ENCODE peak calls at places on chromosomes 2 and 18, in six cellular contexts. R is IMR-90; L is tibial artery; D is effector memory CD4-positive, alpha-beta T cell; K is mucosa of descending colon; X is right lobe of liver. Z is an unnamed sample.

GRCh38 chr2:48946444-48947048 is 191.0 kb upstream of the LHCGR start:
- DNase-seq in R (peak; percentile 43), L (no peak), D (no peak), K (no peak), X (no peak), Z (peak; percentile 36)

GRCh38 chr2:23669413-23670244 is 257.3 kb downstream of the ATAD2B start:
- DNase-seq in R (peak; percentile 28), L (peak; percentile 84), D (no peak), K (peak; percentile 57), X (no peak), Z (no peak)

GRCh38 chr2:157746234-157746950 is 117.7 kb upstream of the ACVR1C start:
- DNase-seq in R (peak; percentile 88), L (no peak), D (no peak), K (no peak), X (peak; percentile 86), Z (no peak)

GRCh38 chr2:17962874-17963273 is 84.4 kb downstream of the KCNS3 start:
- DNase-seq in R (peak; percentile 40), L (no peak), D (no peak), K (no peak), X (no peak), Z (no peak)

GRCh38 chr2:220948579-220948978 is 623.5 kb downstream of the EPHA4 start:
- DNase-seq in R (no peak), L (no peak), D (no peak), K (no peak), X (no peak), Z (no peak)

GRCh38 chr2:209383212-209383611 is 40.6 kb upstream of the MAP2 start:
- DNase-seq in R (peak; percentile 16), L (no peak), D (no peak), K (no peak), X (no peak), Z (no peak)

GRCh38 chr2:215579809-215580208 is 143.9 kb upstream of the FN1 start:
- DNase-seq in R (peak; percentile 90), L (peak; percentile 39), D (no peak), K (no peak), X (no peak), Z (no peak)

GRCh38 chr2:238738917-238739316 is 109.0 kb upstream of the TWIST2 start:
- DNase-seq in R (no peak), L (no peak), D (no peak), K (no peak), X (no peak), Z (no peak)

GRCh38 chr2:70014959-70015358 is 53.5 kb upstream of the ASPRV1 start:
- DNase-seq in R (no peak), L (no peak), D (no peak), K (no peak), X (no peak), Z (no peak)

GRCh38 chr2:164839914-164840457 is 1.6 kb downstream of the COBLL1 start:
- DNase-seq in R (peak; percentile 18), L (peak; percentile 43), D (no peak), K (no peak), X (no peak), Z (no peak)

GRCh38 chr2:105888625-105889024 is 143.9 kb downstream of the NCK2 start:
- DNase-seq in R (no peak), L (no peak), D (no peak), K (no peak), X (no peak), Z (no peak)

GRCh38 chr2:98821629-98822135 is 90.8 kb upstream of the MGAT4A start:
- DNase-seq in R (no peak), L (no peak), D (no peak), K (no peak), X (no peak), Z (no peak)

GRCh38 chr2:28661589-28662001 is 90.0 kb upstream of the PPP1CB start:
- DNase-seq in R (peak; percentile 88), L (peak; percentile 84), D (no peak), K (peak; percentile 63), X (no peak), Z (no peak)

GRCh38 chr18:62715829-62716678 is 713 bp downstream of the PHLPP1 start:
- DNase-seq in R (peak; percentile 59), L (peak; percentile 38), D (peak; percentile 26), K (peak; percentile 80), X (peak; percentile 76), Z (peak; percentile 68)

GRCh38 chr2:239830066-239830717 is 194.9 kb downstream of the NDUFA10 start:
- DNase-seq in R (no peak), L (no peak), D (no peak), K (peak; percentile 3), X (peak; percentile 31), Z (no peak)

GRCh38 chr2:212124597-212124996 is 414.0 kb downstream of the ERBB4 start:
- DNase-seq in R (peak; percentile 29), L (no peak), D (no peak), K (no peak), X (no peak), Z (no peak)

GRCh38 chr18:48945953-48946217 is 4.9 kb downstream of the SMAD7 start:
- DNase-seq in R (no peak), L (no peak), D (no peak), K (no peak), X (no peak), Z (no peak)

GRCh38 chr2:3168230-3168891 is 209.3 kb downstream of the EIPR1 start:
- DNase-seq in R (peak; percentile 63), L (no peak), D (no peak), K (no peak), X (no peak), Z (no peak)

GRCh38 chr18:76494181-76494540 is 881 bp downstream of the ZNF516 start:
- DNase-seq in R (peak; percentile 43), L (peak; percentile 47), D (no peak), K (peak; percentile 67), X (peak; percentile 68), Z (no peak)

GRCh38 chr2:219916261-219916660 is 288.8 kb downstream of the SLC4A3 start:
- DNase-seq in R (no peak), L (no peak), D (no peak), K (no peak), X (no peak), Z (no peak)

GRCh38 chr2:199461455-199462166 is 3.9 kb upstream of the SATB2 start:
- DNase-seq in R (no peak), L (no peak), D (no peak), K (peak; percentile 49), X (no peak), Z (no peak)

GRCh38 chr2:254231-254630 is 9.6 kb downstream of the SH3YL1 start:
- DNase-seq in R (no peak), L (no peak), D (no peak), K (no peak), X (no peak), Z (no peak)

GRCh38 chr2:69348781-69349180 is 38.2 kb downstream of the GFPT1 start:
- DNase-seq in R (no peak), L (no peak), D (no peak), K (no peak), X (no peak), Z (no peak)

GRCh38 chr2:18855027-18855426 is 265.7 kb upstream of the NT5C1B start:
- DNase-seq in R (peak; percentile 22), L (no peak), D (no peak), K (no peak), X (no peak), Z (no peak)

GRCh38 chr2:235694721-235695601 is 201.1 kb downstream of the AGAP1 start:
- DNase-seq in R (peak; percentile 39), L (no peak), D (no peak), K (no peak), X (no peak), Z (no peak)

GRCh38 chr2:26527726-26528125 is 49.8 kb upstream of the OTOF start:
- DNase-seq in R (no peak), L (no peak), D (no peak), K (no peak), X (no peak), Z (no peak)

GRCh38 chr2:71778514-71779305 is 325.3 kb downstream of the DYSF start:
- DNase-seq in R (no peak), L (no peak), D (no peak), K (no peak), X (no peak), Z (no peak)

DNA sequence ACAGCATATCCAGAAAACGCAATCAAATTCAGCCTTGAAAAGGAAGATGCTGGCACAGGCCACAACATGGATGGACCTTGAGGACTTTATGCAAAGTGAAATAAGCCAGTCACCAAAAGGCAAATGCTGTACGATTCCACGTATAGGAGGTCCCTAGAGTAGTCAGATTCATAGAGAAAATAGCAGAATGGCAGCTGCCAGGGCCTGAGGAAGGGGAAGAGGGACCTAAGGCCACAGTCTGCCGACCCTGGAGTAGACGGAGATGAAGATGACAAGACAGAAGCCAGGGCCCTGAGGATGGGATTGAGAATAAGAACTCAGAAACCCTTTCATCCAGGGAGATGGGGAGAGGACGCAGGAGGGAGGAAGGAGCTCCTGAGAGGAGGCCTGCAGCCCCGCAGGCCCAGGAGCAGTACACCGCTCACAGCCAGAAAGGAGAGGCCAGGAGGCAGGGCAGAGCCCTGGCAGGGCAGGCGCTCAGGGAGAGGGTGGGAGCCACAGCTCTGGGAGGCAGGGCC is 8.1 kb upstream of the MTERF4 start:
- DNase-seq in R (no peak), L (no peak), D (no peak), K (no peak), X (peak; percentile 44), Z (no peak)
- H3K4me1 ChIP-seq in R (no peaks in the 10 kb centered on the region), L (no peaks in the 10 kb centered on the region), D (peaks cover 33% of the 10 kb centered on the region), K (no peaks in the 10 kb centered on the region), X (no peaks in the 10 kb centered on the region), Z (peaks cover 42% of the 10 kb centered on the region)

DNA sequence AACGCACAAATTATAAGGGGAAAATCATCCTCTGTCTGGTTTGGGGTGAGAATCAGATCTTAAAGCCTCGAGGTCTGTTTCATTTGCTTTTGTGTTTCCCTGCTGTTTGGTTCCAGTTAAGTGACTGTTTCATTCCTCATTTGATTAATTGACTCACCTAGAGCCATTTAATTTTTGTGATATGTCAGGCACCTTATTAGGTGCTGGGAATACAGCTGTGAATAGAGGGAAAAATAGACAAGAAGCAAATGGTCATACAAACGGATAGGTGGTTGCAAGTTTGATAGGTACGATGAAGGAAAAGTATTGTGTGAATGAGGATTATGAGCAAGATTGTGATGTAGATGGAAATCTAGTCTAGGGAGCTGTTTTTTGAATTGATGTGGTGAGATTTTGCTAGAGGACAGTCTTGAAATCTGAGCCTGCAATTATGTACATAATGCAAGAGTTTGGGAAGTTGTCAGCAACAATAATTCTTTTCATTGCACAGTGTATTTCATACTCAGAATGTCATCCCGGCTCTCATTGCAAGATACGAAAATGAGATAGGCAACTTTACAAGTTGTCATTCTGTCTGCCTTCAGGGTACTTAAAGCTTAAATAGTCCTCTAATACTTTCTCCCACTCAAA is 2.2 kb downstream of the ACSL3 start:
- DNase-seq in R (no peak), L (no peak), D (no peak), K (no peak), X (no peak), Z (no peak)
- H3K4me3 ChIP-seq in R (peak overlapping the region; percentile 98), L (no peak overlapping the region), D (no peak overlapping the region), K (no peak overlapping the region), X (no peak overlapping the region), Z (no peak overlapping the region)

DNA sequence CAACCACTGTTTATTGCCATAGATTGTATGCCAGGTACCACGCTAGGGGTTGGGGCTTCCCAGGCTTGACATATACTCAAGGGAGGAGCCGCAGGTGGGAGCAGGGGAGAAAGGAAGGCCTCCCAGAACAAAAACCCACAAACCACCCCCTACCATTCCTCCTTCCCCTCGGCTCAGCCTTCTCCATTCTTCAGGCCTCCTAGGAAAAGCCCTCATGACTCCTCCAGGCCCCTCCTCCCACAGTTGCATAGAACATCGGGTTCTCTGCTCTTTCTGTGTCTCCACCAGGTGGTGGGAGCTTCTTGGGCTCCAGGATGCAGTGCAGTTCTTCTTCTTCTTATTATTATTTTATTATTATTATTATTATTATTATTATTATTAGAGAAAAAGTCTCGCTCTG is 80.3 kb downstream of the ZFP36L2 start:
- DNase-seq in R (no peak), L (no peak), D (no peak), K (no peak), X (no peak), Z (no peak)
- H3K4me1 ChIP-seq in R (peaks cover 2% of the 10 kb centered on the region), L (no peaks in the 10 kb centered on the region), D (peaks cover 25% of the 10 kb centered on the region), K (no peaks in the 10 kb centered on the region), X (no peaks in the 10 kb centered on the region), Z (peaks cover 60% of the 10 kb centered on the region)

GRCh38 chr2:45776160-45776955 is 124.9 kb downstream of the PRKCE start:
- DNase-seq in R (peak; percentile 16), L (no peak), D (no peak), K (no peak), X (no peak), Z (no peak)
- H3K4me3 ChIP-seq in R (no peak overlapping the region), L (no peak overlapping the region), D (no peak overlapping the region), K (no peak overlapping the region), X (no peak overlapping the region), Z (no peak overlapping the region)